ENCODE peak calls at places on chromosomes 2 and 18, in four cellular contexts. One of them, this sample, is unnamed.

GRCh38 chr18:709771-710170 is 2.7 kb downstream of the ENOSF1 start:
- DNase-seq in psoas muscle: no peak
- DNase-seq in fibroblast of pulmonary artery: no peak
- DNase-seq in DND-41: no peak
- DNase-seq in this sample: no peak

GRCh38 chr18:35456181-35456850 is 41.4 kb downstream of the INO80C start:
- DNase-seq in fibroblast of pulmonary artery: peak
- DNase-seq in DND-41: no peak
- DNase-seq in psoas muscle: no peak
- DNase-seq in this sample: no peak

GRCh38 chr2:128315122-128315828 is 3.4 kb downstream of the HS6ST1 start:
- DNase-seq in DND-41: peak
- DNase-seq in psoas muscle: no peak
- DNase-seq in fibroblast of pulmonary artery: no peak
- DNase-seq in this sample: peak

GRCh38 chr2:25098558-25099486 is 56.9 kb downstream of the EFR3B start:
- DNase-seq in DND-41: no peak
- DNase-seq in fibroblast of pulmonary artery: peak
- DNase-seq in psoas muscle: no peak
- DNase-seq in this sample: peak

GRCh38 chr2:105734762-105735538 is 9.8 kb upstream of the NCK2 start:
- DNase-seq in fibroblast of pulmonary artery: peak
- DNase-seq in psoas muscle: no peak
- DNase-seq in DND-41: no peak
- DNase-seq in this sample: no peak

GRCh38 chr2:134142903-134143302 is 111.0 kb upstream of the MGAT5 start:
- DNase-seq in psoas muscle: no peak
- DNase-seq in fibroblast of pulmonary artery: peak
- DNase-seq in DND-41: no peak
- DNase-seq in this sample: no peak

GRCh38 chr2:158667969-158668368 is 127.1 kb upstream of the DAPL1 start:
- DNase-seq in fibroblast of pulmonary artery: peak
- DNase-seq in psoas muscle: no peak
- DNase-seq in DND-41: no peak
- DNase-seq in this sample: no peak

GRCh38 chr2:203708846-203709815 is 2.7 kb downstream of the CD28 start:
- DNase-seq in fibroblast of pulmonary artery: peak
- DNase-seq in DND-41: no peak
- DNase-seq in psoas muscle: no peak
- DNase-seq in this sample: no peak

GRCh38 chr2:91477731-91478672 is 2786.5 kb downstream of the RPIA start:
- DNase-seq in fibroblast of pulmonary artery: no peak
- DNase-seq in psoas muscle: no peak
- DNase-seq in DND-41: no peak
- DNase-seq in this sample: peak

GRCh38 chr2:25639696-25640095 is 33.7 kb downstream of the DTNB start:
- DNase-seq in DND-41: no peak
- DNase-seq in fibroblast of pulmonary artery: no peak
- DNase-seq in psoas muscle: no peak
- DNase-seq in this sample: no peak

GRCh38 chr2:207224814-207225482 is 59.2 kb upstream of the KLF7 start:
- DNase-seq in psoas muscle: no peak
- DNase-seq in DND-41: no peak
- DNase-seq in fibroblast of pulmonary artery: no peak
- DNase-seq in this sample: no peak

GRCh38 chr2:161134547-161135518 is 25.4 kb upstream of the TANK start:
- DNase-seq in psoas muscle: no peak
- DNase-seq in DND-41: no peak
- DNase-seq in fibroblast of pulmonary artery: peak
- DNase-seq in this sample: no peak

GRCh38 chr2:201263774-201264173 is 3.4 kb downstream of the CASP8 start:
- DNase-seq in fibroblast of pulmonary artery: no peak
- DNase-seq in psoas muscle: no peak
- DNase-seq in DND-41: no peak
- DNase-seq in this sample: no peak

GRCh38 chr2:231965118-231965517 is 3.6 kb downstream of the DIS3L2 start:
- DNase-seq in DND-41: no peak
- DNase-seq in fibroblast of pulmonary artery: peak
- DNase-seq in psoas muscle: no peak
- DNase-seq in this sample: no peak

GRCh38 chr2:108268001-108268400 is 20.7 kb upstream of the SULT1C2 start:
- DNase-seq in psoas muscle: no peak
- DNase-seq in DND-41: no peak
- DNase-seq in fibroblast of pulmonary artery: peak
- DNase-seq in this sample: no peak

GRCh38 chr2:109407401-109408335 is 206.1 kb downstream of the SEPTIN10 start:
- DNase-seq in psoas muscle: no peak
- DNase-seq in fibroblast of pulmonary artery: no peak
- DNase-seq in DND-41: no peak
- DNase-seq in this sample: no peak

GRCh38 chr2:241597561-241597960 is 39.0 kb downstream of the BOK start:
- DNase-seq in fibroblast of pulmonary artery: no peak
- DNase-seq in psoas muscle: no peak
- DNase-seq in DND-41: no peak
- DNase-seq in this sample: no peak

DNA sequence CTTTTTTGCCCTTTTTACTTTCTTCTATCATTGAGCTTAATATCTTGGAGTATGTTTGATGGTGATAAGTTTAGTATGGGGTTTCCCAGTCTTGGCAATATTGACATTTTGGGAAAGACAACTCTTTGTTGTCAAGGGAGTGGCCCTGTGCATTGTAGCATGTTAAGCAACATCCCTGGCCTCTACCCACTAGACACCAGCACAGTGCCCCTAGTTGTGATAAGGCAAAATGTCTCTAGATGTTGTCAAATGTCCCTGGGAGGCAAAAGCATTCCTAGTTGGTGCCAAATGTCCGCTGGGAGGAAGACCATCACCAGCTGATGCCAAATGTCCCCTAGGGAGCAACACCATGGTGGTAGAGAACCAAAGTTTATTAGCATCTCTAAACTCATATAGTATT is 28.2 kb downstream of the GULP1 start:
- DNase-seq in fibroblast of pulmonary artery: peak
- DNase-seq in DND-41: no peak
- DNase-seq in psoas muscle: no peak
- DNase-seq in this sample: no peak
- TF ChIP-seq CTCF in fibroblast of pulmonary artery: no peak
- TF ChIP-seq CTCF in DND-41: no peak
- TF ChIP-seq CTCF in psoas muscle: no peak
- TF ChIP-seq CTCF in this sample: no peak

DNA sequence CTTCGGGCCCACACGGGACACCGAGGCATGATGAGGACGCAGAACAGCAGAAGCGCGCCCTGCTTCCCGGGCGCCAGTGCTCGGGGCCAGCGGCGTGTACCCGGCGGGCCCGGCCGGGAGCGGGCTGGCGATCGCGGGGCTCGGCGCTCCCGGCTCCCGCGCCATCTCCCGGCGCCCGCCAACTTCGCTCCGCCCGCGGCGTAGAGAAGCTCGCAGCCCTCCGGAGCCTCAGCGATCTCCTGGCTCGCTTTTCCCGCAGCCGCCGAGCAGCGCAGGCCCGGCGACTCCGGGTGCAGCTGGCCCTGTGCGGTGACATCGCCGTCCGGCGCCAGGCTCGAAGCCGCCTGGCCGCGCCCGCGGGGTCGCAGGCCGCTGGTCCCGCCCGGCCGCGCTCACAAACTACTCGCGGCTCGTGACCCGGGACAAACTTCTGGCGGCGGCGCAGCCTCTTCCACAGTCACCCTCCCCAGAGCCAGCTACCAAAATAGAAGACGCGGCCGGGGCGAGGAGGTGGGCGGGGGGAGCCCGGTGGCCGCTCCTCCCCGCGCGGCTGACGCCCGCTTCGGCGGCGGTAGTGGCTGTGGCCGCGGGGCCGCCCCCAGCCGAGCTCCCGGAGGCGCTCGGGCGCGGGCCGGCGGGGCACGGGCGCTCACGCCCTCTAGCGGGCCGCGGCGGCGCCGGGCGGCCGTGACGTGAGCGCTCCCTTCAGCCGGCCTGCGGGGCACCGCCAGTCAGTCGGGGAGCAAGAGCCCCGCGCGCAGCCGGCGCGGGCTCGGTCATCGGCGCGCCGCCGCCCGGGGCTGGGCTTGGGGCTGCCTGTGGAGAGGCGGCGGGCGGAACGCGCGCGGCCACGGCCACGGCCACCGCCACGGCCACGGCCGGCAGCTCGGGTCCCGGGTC is at the start of gene PTPRM:
- DNase-seq in DND-41: no peak
- DNase-seq in fibroblast of pulmonary artery: peak
- DNase-seq in psoas muscle: peak
- DNase-seq in this sample: peak
- TF ChIP-seq CTCF in DND-41: no peak
- TF ChIP-seq CTCF in fibroblast of pulmonary artery: no peak
- TF ChIP-seq CTCF in psoas muscle: peak
- TF ChIP-seq CTCF in this sample: no peak

DNA sequence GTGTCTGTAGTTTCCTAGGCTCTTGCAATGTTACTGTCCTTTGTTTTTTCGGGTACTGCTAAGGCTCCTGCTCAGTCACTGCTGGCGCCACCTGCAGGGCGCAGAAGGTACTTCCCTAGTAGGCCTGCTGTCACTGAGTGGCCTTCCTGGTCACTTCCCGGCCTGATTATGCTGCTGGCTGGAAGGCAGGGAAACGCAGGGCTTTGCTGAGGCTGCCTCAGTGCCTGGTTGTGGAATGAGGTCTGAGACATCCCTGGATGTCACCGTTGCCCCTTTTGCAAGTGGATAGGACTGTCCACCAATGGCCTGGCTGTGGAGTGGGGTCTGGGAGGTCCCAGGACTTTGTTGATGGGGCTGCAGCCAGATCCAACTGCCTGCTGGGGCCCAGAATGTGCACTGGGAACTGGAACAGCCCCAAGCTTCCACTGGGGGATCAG is 13.1 kb downstream of the DAW1 start:
- DNase-seq in psoas muscle: peak
- DNase-seq in DND-41: peak
- DNase-seq in fibroblast of pulmonary artery: peak
- DNase-seq in this sample: peak
- TF ChIP-seq CTCF in psoas muscle: peak
- TF ChIP-seq CTCF in DND-41: peak
- TF ChIP-seq CTCF in fibroblast of pulmonary artery: peak
- TF ChIP-seq CTCF in this sample: no peak

GRCh38 chr18:44887227-44887631 is 206.5 kb downstream of the SETBP1 start:
- DNase-seq in DND-41: no peak
- DNase-seq in psoas muscle: no peak
- DNase-seq in fibroblast of pulmonary artery: peak
- DNase-seq in this sample: no peak
- TF ChIP-seq CTCF in DND-41: no peak
- TF ChIP-seq CTCF in psoas muscle: no peak
- TF ChIP-seq CTCF in fibroblast of pulmonary artery: no peak
- TF ChIP-seq CTCF in this sample: no peak

GRCh38 chr2:23301151-23301550 is 83.8 kb upstream of the KLHL29 start:
- DNase-seq in psoas muscle: no peak
- DNase-seq in fibroblast of pulmonary artery: no peak
- DNase-seq in DND-41: no peak
- DNase-seq in this sample: no peak
- TF ChIP-seq CTCF in psoas muscle: no peak
- TF ChIP-seq CTCF in fibroblast of pulmonary artery: no peak
- TF ChIP-seq CTCF in DND-41: no peak
- TF ChIP-seq CTCF in this sample: no peak

DNA sequence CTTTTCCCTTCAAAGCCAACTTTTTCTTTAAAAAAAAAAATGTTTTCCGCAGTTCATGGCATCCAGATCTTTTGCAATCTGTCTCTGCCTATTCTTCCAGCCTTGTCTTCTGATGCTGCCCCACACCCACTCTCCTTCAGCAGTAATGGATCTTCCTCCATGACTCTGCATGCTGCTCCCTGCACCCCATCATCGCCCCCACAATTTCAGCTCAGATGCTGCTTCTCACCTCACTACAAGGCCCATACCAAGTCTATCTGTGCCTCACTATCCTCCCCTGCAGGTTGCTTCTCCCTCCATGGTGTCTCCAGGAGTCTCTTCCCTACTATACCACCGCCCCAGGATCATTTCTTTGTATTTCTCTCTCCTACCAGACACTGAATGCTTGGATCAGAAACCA is 260.6 kb downstream of the ANAPC1 start:
- DNase-seq in fibroblast of pulmonary artery: no peak
- DNase-seq in psoas muscle: no peak
- DNase-seq in DND-41: no peak
- DNase-seq in this sample: no peak
- TF ChIP-seq CTCF in fibroblast of pulmonary artery: no peak
- TF ChIP-seq CTCF in psoas muscle: no peak
- TF ChIP-seq CTCF in DND-41: no peak
- TF ChIP-seq CTCF in this sample: no peak

GRCh38 chr18:9722691-9723090 is 14.6 kb downstream of the RAB31 start:
- DNase-seq in fibroblast of pulmonary artery: no peak
- DNase-seq in DND-41: no peak
- DNase-seq in psoas muscle: no peak
- DNase-seq in this sample: no peak
- TF ChIP-seq CTCF in fibroblast of pulmonary artery: no peak
- TF ChIP-seq CTCF in DND-41: peak
- TF ChIP-seq CTCF in psoas muscle: no peak
- TF ChIP-seq CTCF in this sample: no peak

GRCh38 chr2:8539743-8540551 is 141.9 kb upstream of the ID2 start:
- DNase-seq in fibroblast of pulmonary artery: no peak
- DNase-seq in DND-41: peak
- DNase-seq in psoas muscle: no peak
- DNase-seq in this sample: peak
- TF ChIP-seq CTCF in fibroblast of pulmonary artery: no peak
- TF ChIP-seq CTCF in DND-41: peak
- TF ChIP-seq CTCF in psoas muscle: no peak
- TF ChIP-seq CTCF in this sample: no peak

GRCh38 chr18:12842459-12843380 is 41.3 kb downstream of the PTPN2 start:
- DNase-seq in psoas muscle: no peak
- DNase-seq in DND-41: no peak
- DNase-seq in fibroblast of pulmonary artery: no peak
- DNase-seq in this sample: no peak

GRCh38 chr18:12840382-12840781 is 43.7 kb downstream of the PTPN2 start:
- DNase-seq in psoas muscle: no peak
- DNase-seq in DND-41: no peak
- DNase-seq in fibroblast of pulmonary artery: no peak
- DNase-seq in this sample: no peak

GRCh38 chr18:12839057-12839525 is 44.9 kb downstream of the PTPN2 start:
- DNase-seq in fibroblast of pulmonary artery: no peak
- DNase-seq in DND-41: no peak
- DNase-seq in psoas muscle: no peak
- DNase-seq in this sample: no peak

GRCh38 chr18:12839526-12840196 is 44.4 kb downstream of the PTPN2 start:
- DNase-seq in fibroblast of pulmonary artery: peak
- DNase-seq in DND-41: peak
- DNase-seq in psoas muscle: no peak
- DNase-seq in this sample: no peak

DNA sequence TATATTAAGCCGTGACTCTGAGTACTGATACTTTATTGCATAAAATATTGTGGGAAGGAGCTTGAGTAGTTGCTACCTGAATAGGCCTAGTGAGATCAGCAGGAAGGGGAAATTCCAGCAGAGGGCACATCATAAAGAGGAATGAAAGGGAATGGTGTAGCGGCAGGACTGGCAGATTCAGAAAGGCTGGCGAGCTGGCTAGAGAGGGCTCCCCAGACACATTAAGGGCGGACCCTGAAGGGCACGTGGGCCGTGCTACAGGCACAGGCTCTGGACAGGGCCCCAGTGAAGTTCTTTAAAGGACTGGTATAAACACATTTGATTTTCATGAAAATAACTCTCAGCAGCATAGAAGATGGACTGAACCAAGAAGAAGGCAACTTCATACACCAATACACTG is 43.0 kb downstream of the PTPN2 start:
- DNase-seq in fibroblast of pulmonary artery: no peak
- DNase-seq in psoas muscle: no peak
- DNase-seq in DND-41: no peak
- DNase-seq in this sample: no peak
- TF ChIP-seq CTCF in fibroblast of pulmonary artery: no peak
- TF ChIP-seq CTCF in psoas muscle: no peak
- TF ChIP-seq CTCF in DND-41: peak
- TF ChIP-seq CTCF in this sample: no peak

This sample was measured in lower leg skin.